ENCODE peak calls at places on chromosomes 6 and 20, in four cellular contexts. K, Q, B and L are unnamed samples. For H3K9me3, the result is how much of the 10 kb centered on the place peaks cover.

GRCh38 chr6:36460916-36461315 is 18.1 kb downstream of the KCTD20 start:
- DNase-seq in K (no peak), Q (no peak), B (no peak), L (no peak)

GRCh38 chr6:155021680-155022079 is 26.6 kb downstream of the TIAM2 start:
- DNase-seq in Q (no peak), B (no peak), K (no peak), L (no peak)

GRCh38 chr6:98839788-98840361 is 5.5 kb downstream of the POU3F2 start:
- DNase-seq in B (no peak), Q (no peak), K (peak), L (no peak)

GRCh38 chr6:20826378-20826777 is 292.1 kb downstream of the CDKAL1 start:
- DNase-seq in K (no peak), B (peak), Q (no peak), L (no peak)

GRCh38 chr20:54345301-54345724 is 130.1 kb upstream of the DOK5 start:
- DNase-seq in B (peak), K (no peak), Q (no peak), L (no peak)

GRCh38 chr6:56808871-56809359 is 146.0 kb upstream of the BEND6 start:
- DNase-seq in Q (no peak), K (no peak), B (no peak), L (no peak)

GRCh38 chr6:117227245-117227962 is 38.0 kb upstream of the VGLL2 start:
- DNase-seq in Q (no peak), B (no peak), K (no peak), L (no peak)

GRCh38 chr6:121726596-121726995 is 291.1 kb downstream of the GJA1 start:
- DNase-seq in B (no peak), Q (no peak), K (no peak), L (no peak)

GRCh38 chr6:95545691-95546090 is 31.6 kb upstream of the MANEA start:
- DNase-seq in B (no peak), Q (no peak), K (no peak), L (no peak)

GRCh38 chr6:106662458-106662857 is 33.1 kb downstream of the QRSL1 start:
- DNase-seq in B (no peak), Q (no peak), K (no peak), L (no peak)

GRCh38 chr6:9878535-9878934 is 536.3 kb downstream of the TFAP2A start:
- DNase-seq in Q (no peak), K (no peak), B (no peak), L (no peak)
- H3K9me3 ChIP-seq in Q (under half), K (under half), B (under half), L (under half)

GRCh38 chr20:42308980-42309524 is 690.9 kb upstream of the CHD6 start:
- DNase-seq in B (no peak), Q (no peak), K (no peak), L (no peak)

GRCh38 chr20:42319614-42320013 is 701.4 kb upstream of the CHD6 start:
- DNase-seq in B (no peak), K (no peak), Q (no peak), L (no peak)

DNA sequence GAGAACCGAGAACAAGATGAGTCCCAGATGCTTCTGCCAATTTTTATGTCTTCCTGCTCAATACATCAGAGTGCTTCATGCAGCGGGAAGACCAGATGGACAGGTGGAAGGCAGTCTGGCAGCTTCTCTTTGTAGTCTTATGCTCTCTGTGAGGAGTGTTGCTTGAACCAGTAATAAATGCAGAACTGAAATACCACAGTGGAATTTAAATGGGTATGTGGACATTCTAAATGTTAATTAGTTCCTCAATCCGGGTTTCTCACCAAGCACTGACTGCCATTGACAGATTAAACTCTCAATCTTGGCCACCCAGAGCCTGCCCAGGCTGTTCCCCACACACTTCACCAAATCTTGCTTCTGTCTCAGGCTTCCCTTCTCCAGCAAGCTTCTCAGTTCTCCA is 695.5 kb upstream of the CHD6 start:
- DNase-seq in Q (no peak), K (no peak), B (no peak), L (no peak)
- H3K9me3 ChIP-seq in Q (under half), K (under half), B (under half), L (under half)

GRCh38 chr20:48154040-48154439 is 368.8 kb upstream of the SULF2 start:
- DNase-seq in Q (no peak), B (no peak), K (no peak), L (no peak)

GRCh38 chr20:48156951-48157700 is 371.8 kb upstream of the SULF2 start:
- DNase-seq in K (no peak), Q (no peak), B (no peak), L (no peak)

GRCh38 chr20:48153523-48153922 is 368.2 kb upstream of the SULF2 start:
- DNase-seq in B (no peak), K (no peak), Q (no peak), L (no peak)

GRCh38 chr20:48156521-48156920 is 371.2 kb upstream of the SULF2 start:
- DNase-seq in B (no peak), Q (no peak), K (no peak), L (no peak)

GRCh38 chr20:48155231-48155630 is 369.9 kb upstream of the SULF2 start:
- DNase-seq in B (no peak), K (no peak), Q (no peak), L (no peak)
- H3K9me3 ChIP-seq in B (under half), K (under half), Q (under half), L (under half)

DNA sequence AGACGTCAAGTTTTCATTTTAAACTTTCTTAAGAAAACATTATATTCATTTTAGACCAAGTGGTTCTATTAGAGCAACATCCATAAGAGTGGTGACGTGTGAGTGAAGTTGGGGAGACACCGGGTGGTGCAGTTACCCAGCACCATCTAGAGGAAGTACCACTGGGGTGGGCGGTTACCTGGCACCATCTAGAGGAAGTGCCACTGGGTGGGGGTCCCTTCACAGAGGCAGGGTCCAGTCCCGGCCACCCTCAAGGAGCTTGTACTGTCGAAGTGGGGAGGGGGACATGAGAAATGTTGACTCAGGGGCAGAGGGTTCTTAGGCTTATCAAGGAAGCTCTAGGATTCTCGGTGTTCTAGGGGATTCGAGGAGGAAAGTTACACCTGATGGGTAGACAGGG is 26.2 kb downstream of the PHACTR3 start:
- DNase-seq in Q (no peak), B (no peak), K (no peak), L (no peak)
- H3K9me3 ChIP-seq in Q (under half), B (under half), K (under half), L (under half)